ENCODE peak calls at places on chromosomes 16 and 17, in five cellular contexts. Q, A, Y, T and F are unnamed samples.

GRCh38 chr17:31534223-31534888 is 142.9 kb downstream of the RAB11FIP4 start:
- DNase-seq in Q (no peak), A (no peak), Y (no peak), T (no peak), F (no peak)

GRCh38 chr17:50060951-50061712 is 5.2 kb downstream of the ITGA3 start:
- DNase-seq in Q (no peak), A (no peak), Y (peak; percentile 53), T (no peak), F (no peak)

GRCh38 chr16:21302898-21303528 is 24.9 kb upstream of the CRYM start:
- DNase-seq in Q (no peak), A (peak; percentile 71), Y (no peak), T (peak; percentile 60), F (peak; percentile 52)

GRCh38 chr16:65772134-65772732 is 594.3 kb upstream of the CDH5 start:
- DNase-seq in Q (no peak), A (no peak), Y (no peak), T (no peak), F (no peak)

GRCh38 chr17:27878776-27879562 is 14.2 kb downstream of the LYRM9 start:
- DNase-seq in Q (no peak), A (no peak), Y (no peak), T (no peak), F (no peak)

GRCh38 chr17:18992454-18993130 is 12.0 kb downstream of the FAM83G start:
- DNase-seq in Q (no peak), A (no peak), Y (no peak), T (no peak), F (no peak)

GRCh38 chr17:79005063-79005861 is 4.3 kb downstream of the CANT1 start:
- DNase-seq in Q (no peak), A (no peak), Y (peak; percentile 59), T (peak; percentile 70), F (no peak)

GRCh38 chr17:50630524-50631194 is 4.0 kb upstream of the ABCC3 start:
- DNase-seq in Q (no peak), A (no peak), Y (no peak), T (peak; percentile 67), F (no peak)

GRCh38 chr17:15323147-15323546 is 18.2 kb downstream of the TEKT3 start:
- DNase-seq in Q (no peak), A (no peak), Y (no peak), T (no peak), F (no peak)

GRCh38 chr16:84922351-84923135 is 88.8 kb downstream of the ZDHHC7 start:
- DNase-seq in Q (peak; percentile 62), A (no peak), Y (no peak), T (no peak), F (no peak)

GRCh38 chr17:2378905-2379304 is 22.0 kb downstream of the MNT start:
- DNase-seq in Q (no peak), A (no peak), Y (no peak), T (no peak), F (no peak)

GRCh38 chr16:1082266-1082951 is 9.9 kb downstream of the SSTR5 start:
- DNase-seq in Q (no peak), A (no peak), Y (no peak), T (peak; percentile 69), F (no peak)

GRCh38 chr17:36980281-36980761 is 31.6 kb downstream of the AATF start:
- DNase-seq in Q (no peak), A (no peak), Y (no peak), T (no peak), F (no peak)

GRCh38 chr17:67421869-67422273 is 44.8 kb downstream of the PITPNC1 start:
- DNase-seq in Q (no peak), A (peak; percentile 51), Y (no peak), T (no peak), F (peak; percentile 82)

GRCh38 chr17:54935487-54935886 is 33.0 kb downstream of the COX11 start:
- DNase-seq in Q (no peak), A (no peak), Y (no peak), T (no peak), F (no peak)

GRCh38 chr17:44327715-44328449 is 3.3 kb upstream of the SLC25A39 start:
- DNase-seq in Q (no peak), A (no peak), Y (no peak), T (no peak), F (no peak)

GRCh38 chr17:78127240-78127887 is 1.2 kb downstream of the TMC6 start:
- DNase-seq in Q (peak; percentile 84), A (no peak), Y (no peak), T (peak; percentile 57), F (no peak)

GRCh38 chr16:19713697-19714096 is 4.3 kb downstream of the KNOP1 start:
- DNase-seq in Q (no peak), A (no peak), Y (no peak), T (no peak), F (no peak)

GRCh38 chr17:36653374-36653773 is 52.0 kb downstream of the MRM1 start:
- DNase-seq in Q (no peak), A (no peak), Y (no peak), T (no peak), F (no peak)

GRCh38 chr17:17940451-17940911 is 31.7 kb downstream of the TOM1L2 start:
- DNase-seq in Q (no peak), A (no peak), Y (no peak), T (no peak), F (no peak)

GRCh38 chr16:19393226-19394074 is 24.2 kb upstream of the TMC5 start:
- DNase-seq in Q (no peak), A (peak; percentile 47), Y (no peak), T (peak; percentile 79), F (peak; percentile 2)

GRCh38 chr16:71537643-71538042 is 11.4 kb downstream of the CHST4 start:
- DNase-seq in Q (no peak), A (no peak), Y (no peak), T (peak; percentile 73), F (peak; percentile 4)

GRCh38 chr16:11557811-11558210 is 28.9 kb downstream of the LITAF start:
- DNase-seq in Q (peak; percentile 75), A (no peak), Y (no peak), T (no peak), F (no peak)